ENCODE peak calls at places on chromosomes 5 and 9, in seven cellular contexts. One of them, this sample, is unnamed. For H3K27me3, the result is how much of the 10 kb centered on the place peaks cover.

GRCh38 chr5:131328536-131329186 is 64.8 kb downstream of the CDC42SE2 start:
- DNase-seq in right atrium auricular region: no peak
- DNase-seq in ovary: no peak
- DNase-seq in neuronal stem cell: no peak
- DNase-seq in neural progenitor cell: no peak
- DNase-seq in astrocyte: peak
- DNase-seq in PC-3: peak
- DNase-seq in this sample: no peak

GRCh38 chr5:51382759-51383493 is at the start of gene ISL1:
- DNase-seq in right atrium auricular region: no peak
- DNase-seq in ovary: no peak
- DNase-seq in neuronal stem cell: peak
- DNase-seq in neural progenitor cell: peak
- DNase-seq in astrocyte: peak
- DNase-seq in PC-3: peak
- DNase-seq in this sample: peak

GRCh38 chr5:78984020-78984610 is 995 bp downstream of the ARSB start:
- DNase-seq in right atrium auricular region: no peak
- DNase-seq in ovary: no peak
- DNase-seq in neuronal stem cell: peak
- DNase-seq in neural progenitor cell: peak
- DNase-seq in astrocyte: peak
- DNase-seq in PC-3: peak
- DNase-seq in this sample: no peak

GRCh38 chr9:136354592-136355085 is 8.9 kb downstream of the DNLZ start:
- DNase-seq in right atrium auricular region: peak
- DNase-seq in ovary: peak
- DNase-seq in neuronal stem cell: no peak
- DNase-seq in neural progenitor cell: no peak
- DNase-seq in astrocyte: no peak
- DNase-seq in PC-3: peak
- DNase-seq in this sample: peak

GRCh38 chr5:53691014-53691413 is 130.6 kb downstream of the NDUFS4 start:
- DNase-seq in right atrium auricular region: no peak
- DNase-seq in ovary: no peak
- DNase-seq in neuronal stem cell: no peak
- DNase-seq in neural progenitor cell: no peak
- DNase-seq in astrocyte: no peak
- DNase-seq in PC-3: no peak
- DNase-seq in this sample: no peak

GRCh38 chr9:88590558-88591146 is 55.7 kb downstream of the NXNL2 start:
- DNase-seq in right atrium auricular region: no peak
- DNase-seq in ovary: no peak
- DNase-seq in neuronal stem cell: no peak
- DNase-seq in neural progenitor cell: peak
- DNase-seq in astrocyte: no peak
- DNase-seq in PC-3: no peak
- DNase-seq in this sample: no peak

GRCh38 chr5:77486344-77486962 is 5.7 kb downstream of the WDR41 start:
- DNase-seq in right atrium auricular region: no peak
- DNase-seq in ovary: no peak
- DNase-seq in neuronal stem cell: no peak
- DNase-seq in neural progenitor cell: no peak
- DNase-seq in astrocyte: peak
- DNase-seq in PC-3: no peak
- DNase-seq in this sample: no peak

GRCh38 chr5:122863721-122864120 is 18.3 kb downstream of the SNX24 start:
- DNase-seq in right atrium auricular region: no peak
- DNase-seq in ovary: no peak
- DNase-seq in neuronal stem cell: no peak
- DNase-seq in neural progenitor cell: no peak
- DNase-seq in astrocyte: no peak
- DNase-seq in PC-3: no peak
- DNase-seq in this sample: no peak

GRCh38 chr9:21802418-21803000 is at the start of gene MTAP:
- DNase-seq in right atrium auricular region: peak
- DNase-seq in ovary: peak
- DNase-seq in neuronal stem cell: peak
- DNase-seq in neural progenitor cell: peak
- DNase-seq in astrocyte: peak
- DNase-seq in PC-3: peak
- DNase-seq in this sample: peak

GRCh38 chr9:125343518-125344284 is 82.1 kb downstream of the GAPVD1 start:
- DNase-seq in right atrium auricular region: no peak
- DNase-seq in ovary: no peak
- DNase-seq in neuronal stem cell: peak
- DNase-seq in neural progenitor cell: peak
- DNase-seq in astrocyte: peak
- DNase-seq in PC-3: peak
- DNase-seq in this sample: peak

GRCh38 chr5:74772359-74772758 is 5.3 kb downstream of the NSA2 start:
- DNase-seq in right atrium auricular region: no peak
- DNase-seq in ovary: no peak
- DNase-seq in neuronal stem cell: no peak
- DNase-seq in neural progenitor cell: no peak
- DNase-seq in astrocyte: no peak
- DNase-seq in PC-3: no peak
- DNase-seq in this sample: no peak

GRCh38 chr5:55134053-55134722 is 25.8 kb upstream of the GPX8 start:
- DNase-seq in right atrium auricular region: no peak
- DNase-seq in ovary: no peak
- DNase-seq in neuronal stem cell: no peak
- DNase-seq in neural progenitor cell: no peak
- DNase-seq in astrocyte: no peak
- DNase-seq in PC-3: no peak
- DNase-seq in this sample: no peak

GRCh38 chr9:121652037-121652837 is 803 bp downstream of the DAB2IP start:
- DNase-seq in right atrium auricular region: no peak
- DNase-seq in ovary: peak
- DNase-seq in neuronal stem cell: no peak
- DNase-seq in neural progenitor cell: peak
- DNase-seq in astrocyte: no peak
- DNase-seq in PC-3: no peak
- DNase-seq in this sample: no peak

GRCh38 chr9:2319421-2319820 is 302.2 kb upstream of the VLDLR start:
- DNase-seq in right atrium auricular region: no peak
- DNase-seq in ovary: no peak
- DNase-seq in neuronal stem cell: no peak
- DNase-seq in neural progenitor cell: no peak
- DNase-seq in astrocyte: no peak
- DNase-seq in PC-3: no peak
- DNase-seq in this sample: no peak

GRCh38 chr5:107542428-107542827 is 128.3 kb downstream of the EFNA5 start:
- DNase-seq in right atrium auricular region: peak
- DNase-seq in ovary: peak
- DNase-seq in neuronal stem cell: no peak
- DNase-seq in neural progenitor cell: no peak
- DNase-seq in astrocyte: peak
- DNase-seq in PC-3: peak
- DNase-seq in this sample: peak

GRCh38 chr5:150763023-150763793 is 4.4 kb upstream of the DCTN4 start:
- DNase-seq in right atrium auricular region: peak
- DNase-seq in ovary: peak
- DNase-seq in neuronal stem cell: no peak
- DNase-seq in neural progenitor cell: no peak
- DNase-seq in astrocyte: peak
- DNase-seq in PC-3: peak
- DNase-seq in this sample: peak

GRCh38 chr5:77514457-77514856 is 22.3 kb upstream of the WDR41 start:
- DNase-seq in right atrium auricular region: no peak
- DNase-seq in ovary: no peak
- DNase-seq in neuronal stem cell: no peak
- DNase-seq in neural progenitor cell: no peak
- DNase-seq in astrocyte: no peak
- DNase-seq in PC-3: no peak
- DNase-seq in this sample: no peak

GRCh38 chr5:15993334-15993733 is 186.3 kb downstream of the MARCHF11 start:
- DNase-seq in right atrium auricular region: no peak
- DNase-seq in ovary: no peak
- DNase-seq in neuronal stem cell: no peak
- DNase-seq in neural progenitor cell: no peak
- DNase-seq in astrocyte: peak
- DNase-seq in PC-3: peak
- DNase-seq in this sample: no peak

GRCh38 chr5:35939639-35940038 is 1.2 kb upstream of the CAPSL start:
- DNase-seq in right atrium auricular region: no peak
- DNase-seq in ovary: no peak
- DNase-seq in neuronal stem cell: no peak
- DNase-seq in neural progenitor cell: no peak
- DNase-seq in astrocyte: no peak
- DNase-seq in PC-3: no peak
- DNase-seq in this sample: no peak

GRCh38 chr5:143833179-143833578 is 21.2 kb downstream of the HMHB1 start:
- DNase-seq in right atrium auricular region: no peak
- DNase-seq in ovary: no peak
- DNase-seq in neuronal stem cell: no peak
- DNase-seq in neural progenitor cell: no peak
- DNase-seq in astrocyte: no peak
- DNase-seq in PC-3: no peak
- DNase-seq in this sample: no peak

GRCh38 chr9:106913276-106913675 is 50.3 kb downstream of the ZNF462 start:
- DNase-seq in right atrium auricular region: no peak
- DNase-seq in ovary: no peak
- DNase-seq in neuronal stem cell: no peak
- DNase-seq in neural progenitor cell: no peak
- DNase-seq in astrocyte: no peak
- DNase-seq in PC-3: no peak
- DNase-seq in this sample: no peak

GRCh38 chr5:143652104-143652700 is 159.8 kb upstream of the HMHB1 start:
- DNase-seq in right atrium auricular region: no peak
- DNase-seq in ovary: no peak
- DNase-seq in neuronal stem cell: no peak
- DNase-seq in neural progenitor cell: no peak
- DNase-seq in astrocyte: peak
- DNase-seq in PC-3: no peak
- DNase-seq in this sample: no peak

GRCh38 chr5:37738057-37738691 is 101.7 kb downstream of the GDNF start:
- DNase-seq in right atrium auricular region: no peak
- DNase-seq in ovary: no peak
- DNase-seq in neuronal stem cell: no peak
- DNase-seq in neural progenitor cell: no peak
- DNase-seq in astrocyte: peak
- DNase-seq in PC-3: peak
- DNase-seq in this sample: peak

GRCh38 chr5:97276721-97277120 is 93.7 kb upstream of the RIOK2 start:
- DNase-seq in right atrium auricular region: no peak
- DNase-seq in ovary: no peak
- DNase-seq in neuronal stem cell: no peak
- DNase-seq in neural progenitor cell: no peak
- DNase-seq in astrocyte: no peak
- DNase-seq in PC-3: no peak
- DNase-seq in this sample: no peak
- H3K4me3 ChIP-seq in right atrium auricular region: no peak
- H3K4me3 ChIP-seq in ovary: no peak
- H3K4me3 ChIP-seq in neuronal stem cell: no peak
- H3K4me3 ChIP-seq in neural progenitor cell: no peak
- H3K4me3 ChIP-seq in astrocyte: no peak
- H3K4me3 ChIP-seq in PC-3: no peak
- H3K4me3 ChIP-seq in this sample: no peak

GRCh38 chr9:133224762-133225161 is 15.7 kb upstream of the OBP2B start:
- DNase-seq in right atrium auricular region: no peak
- DNase-seq in ovary: no peak
- DNase-seq in neuronal stem cell: no peak
- DNase-seq in neural progenitor cell: no peak
- DNase-seq in astrocyte: no peak
- DNase-seq in PC-3: no peak
- DNase-seq in this sample: no peak
- H3K27me3 ChIP-seq in right atrium auricular region: under half
- H3K27me3 ChIP-seq in ovary: under half
- H3K27me3 ChIP-seq in neuronal stem cell: under half
- H3K27me3 ChIP-seq in neural progenitor cell: under half
- H3K27me3 ChIP-seq in astrocyte: under half
- H3K27me3 ChIP-seq in PC-3: under half
- H3K27me3 ChIP-seq in this sample: under half

GRCh38 chr5:177154003-177154643 is 20.6 kb downstream of the NSD1 start:
- DNase-seq in right atrium auricular region: no peak
- DNase-seq in ovary: no peak
- DNase-seq in neuronal stem cell: no peak
- DNase-seq in neural progenitor cell: no peak
- DNase-seq in astrocyte: no peak
- DNase-seq in PC-3: no peak
- DNase-seq in this sample: no peak
- H3K4me3 ChIP-seq in right atrium auricular region: no peak
- H3K4me3 ChIP-seq in ovary: no peak
- H3K4me3 ChIP-seq in neuronal stem cell: no peak
- H3K4me3 ChIP-seq in neural progenitor cell: no peak
- H3K4me3 ChIP-seq in astrocyte: no peak
- H3K4me3 ChIP-seq in PC-3: no peak
- H3K4me3 ChIP-seq in this sample: no peak

DNA sequence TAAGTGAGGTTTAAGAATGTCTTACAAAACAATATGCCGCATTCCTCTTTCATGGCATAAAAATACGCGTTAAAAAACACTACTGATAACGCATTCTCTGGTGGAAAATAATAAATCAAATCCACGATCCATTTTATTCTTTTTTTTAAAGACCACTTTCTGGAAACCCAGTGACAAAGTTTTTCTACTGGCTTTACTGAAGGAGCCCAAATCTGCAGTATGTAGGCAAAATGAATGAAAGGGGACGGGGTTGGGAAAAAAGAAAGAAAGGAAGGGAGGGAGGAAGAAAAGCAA is 2.0 kb downstream of the SV2C start:
- DNase-seq in right atrium auricular region: no peak
- DNase-seq in ovary: no peak
- DNase-seq in neuronal stem cell: no peak
- DNase-seq in neural progenitor cell: no peak
- DNase-seq in astrocyte: no peak
- DNase-seq in PC-3: no peak
- DNase-seq in this sample: no peak
- H3K27me3 ChIP-seq in right atrium auricular region: under half
- H3K27me3 ChIP-seq in ovary: under half
- H3K27me3 ChIP-seq in neuronal stem cell: under half
- H3K27me3 ChIP-seq in neural progenitor cell: half or more
- H3K27me3 ChIP-seq in astrocyte: under half
- H3K27me3 ChIP-seq in PC-3: half or more
- H3K27me3 ChIP-seq in this sample: half or more

DNA sequence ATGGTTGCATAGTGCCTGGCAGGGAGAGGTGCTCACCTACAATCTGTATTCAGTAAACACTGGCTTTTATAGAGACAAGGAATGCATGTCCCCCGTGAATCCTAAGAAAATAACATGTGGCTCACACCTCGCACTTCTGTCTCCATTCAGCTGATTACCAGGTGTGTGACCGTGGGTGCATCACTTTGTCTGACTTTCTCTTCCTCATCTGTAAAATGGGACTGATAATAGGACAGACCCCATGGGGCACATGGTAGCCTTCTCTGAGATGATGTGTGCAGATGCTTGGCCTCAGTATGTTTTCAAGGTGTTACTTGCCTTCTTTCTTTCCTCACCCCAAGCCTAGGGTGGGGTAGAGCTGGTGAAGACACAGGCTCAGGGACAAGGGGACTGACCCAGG is 6.3 kb downstream of the CXXC5 start:
- DNase-seq in right atrium auricular region: no peak
- DNase-seq in ovary: no peak
- DNase-seq in neuronal stem cell: no peak
- DNase-seq in neural progenitor cell: no peak
- DNase-seq in astrocyte: no peak
- DNase-seq in PC-3: no peak
- DNase-seq in this sample: no peak
- H3K4me3 ChIP-seq in right atrium auricular region: no peak
- H3K4me3 ChIP-seq in ovary: no peak
- H3K4me3 ChIP-seq in neuronal stem cell: no peak
- H3K4me3 ChIP-seq in neural progenitor cell: no peak
- H3K4me3 ChIP-seq in astrocyte: no peak
- H3K4me3 ChIP-seq in PC-3: no peak
- H3K4me3 ChIP-seq in this sample: no peak

GRCh38 chr9:99677281-99677680 is 144.4 kb upstream of the NR4A3 start:
- DNase-seq in right atrium auricular region: no peak
- DNase-seq in ovary: no peak
- DNase-seq in neuronal stem cell: no peak
- DNase-seq in neural progenitor cell: no peak
- DNase-seq in astrocyte: peak
- DNase-seq in PC-3: peak
- DNase-seq in this sample: no peak
- H3K27me3 ChIP-seq in right atrium auricular region: under half
- H3K27me3 ChIP-seq in ovary: under half
- H3K27me3 ChIP-seq in neuronal stem cell: under half
- H3K27me3 ChIP-seq in neural progenitor cell: under half
- H3K27me3 ChIP-seq in astrocyte: under half
- H3K27me3 ChIP-seq in PC-3: under half
- H3K27me3 ChIP-seq in this sample: under half